ENCODE peak calls at places on chromosomes 1 and 21, in five cellular contexts. X, J, V, F and D are unnamed samples.

GRCh38 chr1:83554174-83554573 is 444.8 kb downstream of the TTLL7 start:
- DNase-seq in X (no peak), J (no peak), V (no peak), F (peak), D (no peak)

GRCh38 chr1:172109357-172109756 is 268.1 kb downstream of the DNM3 start:
- DNase-seq in X (peak), J (peak), V (no peak), F (no peak), D (no peak)

GRCh38 chr1:52723260-52723659 is 3.0 kb upstream of the ZYG11B start:
- DNase-seq in X (no peak), J (no peak), V (no peak), F (no peak), D (no peak)

GRCh38 chr21:42161957-42162681 is 56.8 kb upstream of the ABCG1 start:
- DNase-seq in X (no peak), J (no peak), V (no peak), F (peak), D (no peak)

GRCh38 chr1:1554926-1555915 is 14.8 kb upstream of the TMEM240 start:
- DNase-seq in X (peak), J (peak), V (no peak), F (peak), D (peak)

GRCh38 chr1:181134543-181135461 is 46.3 kb downstream of the IER5 start:
- DNase-seq in X (peak), J (peak), V (no peak), F (no peak), D (peak)

GRCh38 chr21:37560385-37560784 is 193.8 kb downstream of the DYRK1A start:
- DNase-seq in X (no peak), J (no peak), V (no peak), F (no peak), D (no peak)

GRCh38 chr1:242057745-242058115 is 58.8 kb upstream of the MAP1LC3C start:
- DNase-seq in X (no peak), J (no peak), V (no peak), F (no peak), D (no peak)